ENCODE peak calls at places on chromosomes 13 and 19, in five cellular contexts. M, I, F, H and P are unnamed samples.

GRCh38 chr19:49145485-49146407 is 9.4 kb downstream of the HRC start:
- DNase-seq in M (peak; percentile 85), H (peak; percentile 89), I (peak; percentile 84), F (peak; percentile 84), P (peak; percentile 57)

GRCh38 chr13:41177616-41178015 is 16.8 kb downstream of the KBTBD7 start:
- DNase-seq in H (no peak), M (no peak), I (no peak), F (no peak), P (no peak)

GRCh38 chr19:48413879-48414623 is 20.6 kb downstream of the GRIN2D start:
- DNase-seq in I (no peak), H (no peak), F (no peak), M (no peak), P (no peak)

GRCh38 chr13:31639443-31640163 is 99.7 kb upstream of the RXFP2 start:
- DNase-seq in F (no peak), I (no peak), H (no peak), M (no peak), P (no peak)

GRCh38 chr13:111328111-111328802 is 7.8 kb downstream of the TEX29 start:
- DNase-seq in H (no peak), M (no peak), F (no peak), I (no peak), P (no peak)

GRCh38 chr13:80171096-80171495 is 169.8 kb downstream of the SPRY2 start:
- DNase-seq in I (no peak), H (no peak), M (no peak), F (no peak), P (no peak)

GRCh38 chr19:11390933-11391680 is 7.0 kb upstream of the EPOR start:
- DNase-seq in F (no peak), I (no peak), H (no peak), M (no peak), P (no peak)

GRCh38 chr19:2014731-2015610 is 543 bp downstream of the BTBD2 start:
- DNase-seq in F (peak; percentile 46), M (no peak), I (peak; percentile 50), H (no peak), P (no peak)

GRCh38 chr13:23634897-23635296 is 64.7 kb downstream of the TNFRSF19 start:
- DNase-seq in I (no peak), H (no peak), M (no peak), F (no peak), P (no peak)

GRCh38 chr19:35090795-35091214 is 24.8 kb upstream of the FXYD3 start:
- DNase-seq in F (no peak), M (no peak), H (no peak), I (no peak), P (no peak)

GRCh38 chr13:29143864-29144263 is 323.7 kb downstream of the MTUS2 start:
- DNase-seq in M (no peak), F (no peak), H (no peak), I (no peak), P (no peak)

GRCh38 chr13:83414393-83414792 is 467.9 kb downstream of the SLITRK1 start:
- DNase-seq in F (no peak), H (no peak), I (no peak), M (no peak), P (no peak)

GRCh38 chr19:51398096-51398704 is 7.8 kb upstream of the C19orf84 start:
- DNase-seq in F (no peak), I (no peak), H (no peak), M (no peak), P (no peak)

GRCh38 chr13:50236898-50237318 is 221.7 kb downstream of the KCNRG start:
- DNase-seq in I (no peak), H (no peak), M (no peak), F (no peak), P (peak; percentile 24)

GRCh38 chr13:109254271-109254670 is 532.1 kb downstream of the IRS2 start:
- DNase-seq in H (no peak), F (no peak), I (no peak), M (no peak), P (no peak)

GRCh38 chr19:53908933-53909415 is at the start of gene CACNG7:
- DNase-seq in F (no peak), M (no peak), H (no peak), I (no peak), P (no peak)

GRCh38 chr19:34126966-34127365 is 45.3 kb upstream of the LSM14A start:
- DNase-seq in I (no peak), H (no peak), M (no peak), F (no peak), P (no peak)

GRCh38 chr13:113611996-113612395 is 27.4 kb downstream of the TFDP1 start:
- DNase-seq in I (no peak), F (no peak), H (no peak), M (no peak), P (no peak)

GRCh38 chr13:80755925-80756324 is 415.0 kb upstream of the SPRY2 start:
- DNase-seq in I (no peak), M (no peak), H (no peak), F (no peak), P (no peak)

GRCh38 chr19:10189631-10190425 is 4.9 kb downstream of the DNMT1 start:
- DNase-seq in F (no peak), M (no peak), H (no peak), I (no peak), P (no peak)

GRCh38 chr13:98155475-98156111 is 12.7 kb downstream of the FARP1 start:
- DNase-seq in H (no peak), F (no peak), M (no peak), I (no peak), P (no peak)

GRCh38 chr13:19154843-19155242 is 26.8 kb downstream of the TUBA3C start:
- DNase-seq in M (no peak), H (no peak), F (no peak), I (no peak), P (no peak)

GRCh38 chr19:29247912-29248311 is 35.0 kb upstream of the UQCRFS1 start:
- DNase-seq in F (no peak), I (no peak), M (no peak), H (no peak), P (no peak)

GRCh38 chr13:106468207-106468606 is 67.3 kb downstream of the EFNB2 start:
- DNase-seq in I (no peak), M (peak; percentile 48), H (no peak), F (peak; percentile 54), P (no peak)

GRCh38 chr13:26255717-26256277 is 1.9 kb downstream of the CDK8 start:
- DNase-seq in H (no peak), F (no peak), M (no peak), I (no peak), P (no peak)

GRCh38 chr19:38869160-38869835 is 8.8 kb downstream of the RINL start:
- DNase-seq in H (peak; percentile 41), M (no peak), F (peak; percentile 35), I (no peak), P (no peak)

GRCh38 chr19:53978975-53979801 is 12.2 kb upstream of the CACNG6 start:
- DNase-seq in M (no peak), I (no peak), H (no peak), F (no peak), P (no peak)

GRCh38 chr19:43779147-43779819 is 1.5 kb downstream of the KCNN4 start:
- DNase-seq in H (peak; percentile 82), I (no peak), F (no peak), M (no peak), P (no peak)

GRCh38 chr19:3743486-3743885 is 18.0 kb downstream of the APBA3 start:
- DNase-seq in F (no peak), M (no peak), I (no peak), H (no peak), P (no peak)

GRCh38 chr13:20263393-20264044 is 31.4 kb upstream of the GJB6 start:
- DNase-seq in F (no peak), M (no peak), I (no peak), H (no peak), P (no peak)

GRCh38 chr13:30580852-30581502 is 36.7 kb upstream of the USPL1 start:
- DNase-seq in H (no peak), M (no peak), F (no peak), I (peak; percentile 64), P (no peak)

GRCh38 chr19:15444505-15445226 is 5.1 kb downstream of the WIZ start:
- DNase-seq in I (no peak), M (no peak), F (no peak), H (no peak), P (no peak)
- H3K27ac ChIP-seq in I (no peak overlapping the region), M (peak overlapping the region; percentile 24), F (peak overlapping the region; percentile 89), H (no peak overlapping the region), P (no peak overlapping the region)

DNA sequence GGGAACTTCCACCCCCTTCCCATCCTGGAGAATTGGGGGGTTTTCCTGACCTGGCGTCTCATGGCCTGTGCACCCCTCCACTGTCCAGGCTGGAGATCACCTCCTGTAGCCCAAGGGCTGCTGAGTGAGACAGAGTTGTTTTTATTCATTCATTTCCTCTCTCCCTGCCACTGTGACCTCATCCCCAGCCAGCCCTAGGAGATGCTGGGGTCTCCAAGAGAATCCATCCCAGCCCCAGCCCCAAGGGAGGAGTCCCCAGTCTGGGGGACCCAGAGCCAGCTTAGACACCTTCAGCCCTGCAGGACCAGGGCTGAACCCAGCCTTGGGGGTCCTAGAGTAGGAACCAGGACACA is 4.2 kb downstream of the FCHO1 start:
- DNase-seq in M (no peak), I (no peak), F (no peak), H (no peak), P (no peak)
- H3K4me1 ChIP-seq in M (no peaks in the 10 kb centered on the region), I (peaks cover 4% of the 10 kb centered on the region), F (no peaks in the 10 kb centered on the region), H (no peaks in the 10 kb centered on the region), P (peaks cover 32% of the 10 kb centered on the region)

GRCh38 chr19:36152886-36153525 is 759 bp upstream of the COX7A1 start:
- DNase-seq in H (no peak), F (no peak), M (peak; percentile 26), I (no peak), P (no peak)

GRCh38 chr19:36149673-36150406 is 2.4 kb downstream of the COX7A1 start:
- DNase-seq in F (peak; percentile 37), I (no peak), M (peak; percentile 48), H (no peak), P (no peak)

GRCh38 chr19:36151144-36152051 is 849 bp downstream of the COX7A1 start:
- DNase-seq in F (peak; percentile 69), I (peak; percentile 64), H (no peak), M (peak; percentile 74), P (no peak)

GRCh38 chr19:36150586-36150985 is 1.7 kb downstream of the COX7A1 start:
- DNase-seq in H (no peak), F (no peak), M (peak; percentile 24), I (no peak), P (no peak)

DNA sequence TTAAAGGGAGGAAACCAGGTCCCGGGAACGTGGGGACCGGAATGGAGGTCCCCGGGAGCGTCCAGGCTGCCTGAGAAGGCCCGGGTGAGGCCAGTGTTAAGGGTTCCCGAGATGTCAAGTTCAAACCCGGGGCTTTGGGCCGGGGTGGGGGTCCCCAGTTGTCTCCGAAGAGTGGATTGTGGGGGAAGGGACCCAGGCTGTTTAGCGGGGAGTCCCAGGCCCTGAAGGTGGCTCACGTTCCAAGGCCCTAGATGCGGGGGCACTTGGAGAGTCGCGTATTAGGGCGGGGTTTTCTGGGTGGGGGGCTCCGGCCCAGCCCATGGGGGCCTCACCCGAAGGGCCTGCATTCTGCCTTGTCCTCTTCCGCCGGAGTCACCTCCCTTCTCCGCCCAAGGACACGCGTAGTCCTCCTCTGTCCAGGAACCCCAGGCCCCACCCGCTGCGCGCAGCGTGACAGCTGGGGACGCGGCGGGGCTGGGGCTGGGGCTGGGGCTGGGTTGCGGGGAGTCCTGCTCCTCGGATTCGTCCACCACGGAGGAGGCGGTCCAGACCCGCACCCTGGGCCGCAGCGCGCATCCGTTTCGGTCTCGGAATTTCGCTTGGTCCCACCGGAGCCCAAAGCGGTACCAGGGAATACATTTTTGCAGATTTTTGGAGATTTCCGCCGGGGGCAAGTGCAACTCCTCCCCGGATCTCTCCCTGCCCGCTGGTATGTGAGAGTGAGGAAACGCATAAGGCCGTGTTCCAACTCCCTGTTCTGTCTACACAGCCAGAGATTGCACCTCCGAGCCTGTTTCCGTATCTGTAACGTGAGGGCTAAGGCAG is at the start of gene COX7A1:
- DNase-seq in M (peak; percentile 80), I (peak; percentile 81), F (peak; percentile 86), H (no peak), P (no peak)
- H3K4me3 ChIP-seq in M (peak within 1 kb of the TSS; percentile 57), I (no peak within 1 kb of the TSS), F (peak within 1 kb of the TSS; percentile 64), H (peak within 1 kb of the TSS; percentile 22), P (no peak within 1 kb of the TSS)

GRCh38 chr13:100347941-100348340 is 240.6 kb downstream of the GGACT start:
- DNase-seq in I (no peak), F (no peak), M (no peak), H (peak; percentile 29), P (no peak)
- H3K27ac ChIP-seq in I (no peak overlapping the region), F (no peak overlapping the region), M (no peak overlapping the region), H (no peak overlapping the region), P (no peak overlapping the region)